ENCODE peak calls at places on chromosomes 5 and 9, in ten cellular contexts. W is astrocyte of the spinal cord, G is left ventricle myocardium inferior, S is HFFc6, Y is AG04449, F is testis, N is GM06990, U is pancreas, O is Calu3, B is adrenal gland. K is an unnamed sample.

GRCh38 chr5:156543348-156543747 is 216.4 kb downstream of the SGCD start:
- DNase-seq in W (no peak), G (no peak), S (no peak), Y (no peak), F (no peak), N (no peak), U (no peak), O (no peak), B (no peak), K (no peak)

GRCh38 chr5:132455614-132456115 is 34.9 kb downstream of the IRF1 start:
- DNase-seq in W (no peak), G (no peak), S (no peak), Y (no peak), F (no peak), N (no peak), U (no peak), O (no peak), B (no peak), K (no peak)

GRCh38 chr9:111098093-111098492 is 59.8 kb upstream of the LPAR1 start:
- DNase-seq in W (no peak), G (no peak), S (no peak), Y (no peak), F (no peak), N (no peak), U (no peak), O (no peak), B (no peak), K (no peak)

GRCh38 chr9:13118294-13118693 is 161.2 kb downstream of the MPDZ start:
- DNase-seq in W (no peak), G (no peak), S (no peak), Y (no peak), F (no peak), N (no peak), U (no peak), O (no peak), B (no peak), K (no peak)

GRCh38 chr5:115947260-115947659 is 15.0 kb upstream of the LVRN start:
- DNase-seq in W (no peak), G (no peak), S (peak), Y (no peak), F (no peak), N (no peak), U (no peak), O (no peak), B (no peak), K (no peak)

GRCh38 chr9:114348261-114348905 is 18.7 kb downstream of the ORM2 start:
- DNase-seq in W (no peak), G (no peak), S (no peak), Y (no peak), F (no peak), N (no peak), U (no peak), O (no peak), B (no peak), K (no peak)

GRCh38 chr5:136811551-136811950 is 446.2 kb upstream of the TRPC7 start:
- DNase-seq in W (peak), G (no peak), S (peak), Y (peak), F (no peak), N (no peak), U (no peak), O (no peak), B (peak), K (no peak)

GRCh38 chr9:27726244-27727141 is 153.2 kb upstream of the C9orf72 start:
- DNase-seq in W (peak), G (peak), S (peak), Y (peak), F (peak), N (peak), U (peak), O (peak), B (peak), K (no peak)

GRCh38 chr9:6946583-6946982 is 188.8 kb downstream of the KDM4C start:
- DNase-seq in W (no peak), G (no peak), S (no peak), Y (no peak), F (no peak), N (no peak), U (no peak), O (no peak), B (no peak), K (no peak)

GRCh38 chr5:53170748-53171349 is 61.3 kb upstream of the MOCS2 start:
- DNase-seq in W (peak), G (no peak), S (peak), Y (no peak), F (peak), N (no peak), U (peak), O (peak), B (peak), K (no peak)

GRCh38 chr5:74243634-74244033 is 396.9 kb downstream of the ENC1 start:
- DNase-seq in W (no peak), G (no peak), S (peak), Y (no peak), F (no peak), N (no peak), U (no peak), O (no peak), B (no peak), K (no peak)

GRCh38 chr9:112487799-112488345 is 1.2 kb downstream of the KIAA1958 start:
- DNase-seq in W (no peak), G (no peak), S (no peak), Y (no peak), F (no peak), N (no peak), U (no peak), O (no peak), B (no peak), K (no peak)

GRCh38 chr5:137563646-137564474 is 64.7 kb upstream of the SPOCK1 start:
- DNase-seq in W (peak), G (no peak), S (peak), Y (peak), F (no peak), N (no peak), U (no peak), O (no peak), B (no peak), K (no peak)

GRCh38 chr5:178116406-178116885 is 3.1 kb downstream of the N4BP3 start:
- DNase-seq in W (no peak), G (no peak), S (no peak), Y (no peak), F (no peak), N (peak), U (no peak), O (no peak), B (no peak), K (no peak)

GRCh38 chr5:142874537-142874936 is 104.4 kb downstream of the ARHGAP26 start:
- DNase-seq in W (peak), G (peak), S (no peak), Y (no peak), F (peak), N (no peak), U (peak), O (peak), B (peak), K (no peak)

GRCh38 chr9:23825143-23825531 is 903 bp downstream of the ELAVL2 start:
- DNase-seq in W (no peak), G (no peak), S (no peak), Y (no peak), F (no peak), N (no peak), U (no peak), O (no peak), B (no peak), K (no peak)

GRCh38 chr5:100840364-100840763 is 62.7 kb downstream of the ST8SIA4 start:
- DNase-seq in W (peak), G (no peak), S (no peak), Y (no peak), F (no peak), N (peak), U (no peak), O (peak), B (no peak), K (no peak)

GRCh38 chr5:142325677-142326479 is 1.1 kb upstream of the SPRY4 start:
- DNase-seq in W (peak), G (peak), S (peak), Y (no peak), F (peak), N (peak), U (peak), O (peak), B (peak), K (peak)

GRCh38 chr5:93819666-93820065 is 78.3 kb upstream of the POU5F2 start:
- DNase-seq in W (no peak), G (no peak), S (no peak), Y (no peak), F (no peak), N (no peak), U (no peak), O (no peak), B (no peak), K (no peak)

GRCh38 chr5:171342362-171343111 is 33.5 kb downstream of the TLX3 start:
- DNase-seq in W (peak), G (no peak), S (peak), Y (peak), F (peak), N (no peak), U (peak), O (peak), B (peak), K (no peak)

GRCh38 chr5:111792659-111793058 is 35.7 kb upstream of the NREP start:
- DNase-seq in W (peak), G (no peak), S (peak), Y (no peak), F (no peak), N (no peak), U (no peak), O (no peak), B (no peak), K (no peak)

GRCh38 chr9:90808226-90808797 is 6.7 kb downstream of the SYK start:
- DNase-seq in W (no peak), G (no peak), S (no peak), Y (no peak), F (no peak), N (no peak), U (no peak), O (no peak), B (no peak), K (no peak)

GRCh38 chr9:90805006-90805993 is 3.7 kb downstream of the SYK start:
- DNase-seq in W (no peak), G (no peak), S (no peak), Y (no peak), F (peak), N (no peak), U (no peak), O (no peak), B (no peak), K (no peak)

GRCh38 chr9:90810686-90811085 is 9.1 kb downstream of the SYK start:
- DNase-seq in W (no peak), G (no peak), S (no peak), Y (no peak), F (peak), N (no peak), U (no peak), O (no peak), B (no peak), K (no peak)

GRCh38 chr9:90807006-90807405 is 5.4 kb downstream of the SYK start:
- DNase-seq in W (no peak), G (no peak), S (no peak), Y (no peak), F (no peak), N (no peak), U (no peak), O (no peak), B (no peak), K (no peak)

GRCh38 chr9:90808890-90809685 is 7.5 kb downstream of the SYK start:
- DNase-seq in W (no peak), G (no peak), S (no peak), Y (no peak), F (no peak), N (no peak), U (no peak), O (no peak), B (peak), K (no peak)
- TF ChIP-seq CTCF in W (no peak), G (no peak), S (no peak), Y (no peak), F (no peak), N (no peak), U (no peak), O (no peak), B (no peak), K (no peak)

GRCh38 chr9:17081814-17082213 is 53.0 kb upstream of the CNTLN start:
- DNase-seq in W (peak), G (no peak), S (no peak), Y (no peak), F (no peak), N (no peak), U (no peak), O (no peak), B (no peak), K (no peak)

GRCh38 chr9:17081351-17081750 is 53.5 kb upstream of the CNTLN start:
- DNase-seq in W (no peak), G (no peak), S (no peak), Y (no peak), F (no peak), N (no peak), U (no peak), O (no peak), B (no peak), K (no peak)

GRCh38 chr9:17082343-17082742 is 52.5 kb upstream of the CNTLN start:
- DNase-seq in W (peak), G (no peak), S (peak), Y (no peak), F (peak), N (no peak), U (no peak), O (no peak), B (no peak), K (no peak)
- TF ChIP-seq CTCF in W (peak), G (no peak), S (no peak), Y (peak), F (no peak), N (no peak), U (no peak), O (no peak), B (no peak), K (no peak)

GRCh38 chr5:95895771-95896170 is 65.9 kb downstream of the ELL2 start:
- DNase-seq in W (peak), G (peak), S (no peak), Y (no peak), F (peak), N (no peak), U (no peak), O (no peak), B (peak), K (no peak)

GRCh38 chr5:95895223-95895622 is 66.4 kb downstream of the ELL2 start:
- DNase-seq in W (no peak), G (no peak), S (no peak), Y (no peak), F (no peak), N (no peak), U (no peak), O (no peak), B (no peak), K (no peak)

GRCh38 chr5:95891499-95891898 is 69.0 kb upstream of the GLRX start:
- DNase-seq in W (no peak), G (no peak), S (no peak), Y (no peak), F (no peak), N (no peak), U (no peak), O (no peak), B (no peak), K (no peak)

GRCh38 chr5:95887977-95888376 is 65.5 kb upstream of the GLRX start:
- DNase-seq in W (no peak), G (no peak), S (no peak), Y (no peak), F (no peak), N (no peak), U (no peak), O (no peak), B (no peak), K (no peak)

GRCh38 chr5:95892784-95893354 is 68.8 kb downstream of the ELL2 start:
- DNase-seq in W (peak), G (no peak), S (peak), Y (no peak), F (peak), N (no peak), U (peak), O (peak), B (peak), K (no peak)
- TF ChIP-seq CTCF in W (peak), G (peak), S (peak), Y (peak), F (peak), N (peak), U (no peak), O (peak), B (peak), K (no peak)

DNA sequence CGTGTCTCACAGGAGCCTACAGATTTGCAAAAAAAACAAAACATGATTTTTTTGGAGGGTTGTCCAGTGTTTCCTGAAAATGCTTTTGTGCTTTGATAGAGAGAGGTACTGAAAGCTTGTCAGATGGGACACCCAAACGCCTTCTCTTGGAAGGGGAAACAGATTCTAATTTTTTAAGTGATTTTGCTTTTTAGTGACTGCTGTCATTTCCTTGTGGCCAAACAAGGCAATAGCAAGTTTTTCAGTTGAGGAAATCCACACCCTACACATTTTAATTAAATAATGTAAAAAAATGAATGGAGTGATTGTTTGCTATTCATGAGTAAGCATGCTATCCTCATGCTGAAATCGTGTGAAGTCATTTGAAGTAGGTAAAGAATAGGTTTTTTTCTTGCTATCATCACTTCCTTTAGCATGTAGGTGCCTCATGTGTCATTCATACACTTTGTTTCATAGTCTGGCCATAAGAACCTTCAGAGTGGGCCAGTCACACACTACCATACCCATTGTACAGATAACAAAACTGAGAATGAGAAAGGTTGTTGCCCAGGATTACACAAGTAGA is 682.7 kb upstream of the WWC1 start:
- DNase-seq in W (no peak), G (no peak), S (no peak), Y (no peak), F (no peak), N (no peak), U (no peak), O (no peak), B (no peak), K (no peak)
- TF ChIP-seq CTCF in W (no peak), G (no peak), S (peak), Y (no peak), F (no peak), N (no peak), U (no peak), O (no peak), B (no peak), K (no peak)

GRCh38 chr9:134549336-134549735 is 92.3 kb upstream of the COL5A1 start:
- DNase-seq in W (no peak), G (peak), S (no peak), Y (no peak), F (no peak), N (no peak), U (no peak), O (no peak), B (no peak), K (no peak)

GRCh38 chr9:134552349-134552990 is 89.1 kb upstream of the COL5A1 start:
- DNase-seq in W (no peak), G (peak), S (no peak), Y (no peak), F (no peak), N (no peak), U (no peak), O (no peak), B (no peak), K (no peak)

GRCh38 chr9:134551176-134551575 is 90.4 kb upstream of the COL5A1 start:
- DNase-seq in W (no peak), G (peak), S (no peak), Y (no peak), F (no peak), N (no peak), U (no peak), O (no peak), B (no peak), K (no peak)

GRCh38 chr9:134551657-134552348 is 89.8 kb upstream of the COL5A1 start:
- DNase-seq in W (peak), G (peak), S (peak), Y (peak), F (no peak), N (no peak), U (no peak), O (peak), B (peak), K (no peak)

DNA sequence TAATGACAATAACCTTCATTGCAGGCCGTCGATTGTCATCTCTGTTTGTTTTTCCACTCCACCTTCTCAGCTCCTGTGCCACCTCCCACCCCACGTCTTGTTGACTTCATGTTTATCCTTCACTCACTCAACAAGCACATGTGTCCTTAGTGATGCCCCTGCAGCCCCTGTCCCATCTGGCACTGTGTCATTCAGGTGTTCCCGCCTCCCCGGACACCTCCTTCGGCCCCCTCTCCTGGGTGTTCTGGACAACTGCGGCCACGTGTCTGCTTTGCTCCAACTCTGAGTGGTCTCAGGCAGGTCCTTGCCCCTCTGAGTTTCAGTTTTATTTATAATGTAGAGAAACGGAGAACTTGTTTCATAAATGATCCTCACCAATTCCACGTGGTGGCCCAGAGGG is 91.0 kb upstream of the COL5A1 start:
- DNase-seq in W (no peak), G (no peak), S (no peak), Y (no peak), F (no peak), N (no peak), U (no peak), O (no peak), B (no peak), K (no peak)
- TF ChIP-seq CTCF in W (no peak), G (no peak), S (peak), Y (no peak), F (no peak), N (no peak), U (no peak), O (no peak), B (no peak), K (no peak)

DNA sequence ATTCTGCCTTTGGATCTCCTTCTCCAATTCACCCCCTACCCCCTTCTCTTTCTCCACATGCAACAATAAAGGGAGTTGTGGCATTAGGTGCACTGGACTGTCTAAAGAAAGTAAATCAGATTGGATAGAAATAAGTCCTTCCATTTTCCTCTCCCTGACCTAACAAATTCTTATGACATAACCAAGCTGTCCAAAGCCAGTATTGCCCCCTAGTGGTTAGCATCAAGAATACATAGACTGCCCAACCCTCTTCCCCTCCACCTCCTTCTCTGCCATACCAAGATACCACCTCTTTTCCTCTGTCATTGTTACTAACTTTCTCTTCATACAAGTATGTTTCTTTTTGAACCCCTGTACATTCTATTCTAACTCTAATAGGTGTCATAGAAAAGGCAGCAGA is 45.7 kb downstream of the PPARGC1B start:
- DNase-seq in W (no peak), G (no peak), S (peak), Y (no peak), F (no peak), N (peak), U (no peak), O (peak), B (no peak), K (no peak)
- TF ChIP-seq CTCF in W (peak), G (peak), S (peak), Y (peak), F (peak), N (peak), U (no peak), O (peak), B (no peak), K (no peak)

GRCh38 chr9:125343518-125344284 is 82.1 kb downstream of the GAPVD1 start:
- DNase-seq in W (peak), G (no peak), S (peak), Y (peak), F (no peak), N (no peak), U (peak), O (no peak), B (peak), K (no peak)
- TF ChIP-seq CTCF in W (no peak), G (peak), S (no peak), Y (no peak), F (no peak), N (no peak), U (no peak), O (no peak), B (no peak), K (no peak)

K was measured in omental fat pad.